ENCODE peak calls at places on chromosome 4, in nine cellular contexts. B is ELR; A is fibroblast of pulmonary artery; T is activated CD4-positive, alpha-beta T cell treated with anti-CD3 and anti-CD28 coated beads, Interleukin-2, amount 50 U/mL, for 1 hour; O is stimulated activated CD4-positive, alpha-beta T cell treated with anti-CD3 and anti-CD28 coated beads, Interleukin-1b, Interleukin-23, amount 100 ng/mL, for 4 hours; K is HT1080; W is T-helper 2 cell; X is effector memory CD8-positive, alpha-beta T cell; N is M059J. M is an unnamed sample.

GRCh38 chr4:83197555-83198235 is 83.2 kb upstream of the PLAC8 start:
- DNase-seq in B (no peak), A (peak; percentile 56), T (no peak), O (no peak), K (no peak), W (no peak), X (no peak), N (no peak), M (no peak)

GRCh38 chr4:86038037-86038436 is 321.8 kb downstream of the MAPK10 start:
- DNase-seq in B (no peak), A (no peak), T (no peak), O (no peak), K (no peak), W (no peak), X (no peak), N (no peak), M (no peak)

GRCh38 chr4:122772311-122772710 is 39.8 kb downstream of the BBS12 start:
- DNase-seq in B (peak; percentile 89), A (peak; percentile 58), T (no peak), O (no peak), K (no peak), W (no peak), X (no peak), N (no peak), M (no peak)

GRCh38 chr4:48243429-48243828 is 26.2 kb downstream of the TEC start:
- DNase-seq in B (no peak), A (no peak), T (no peak), O (no peak), K (no peak), W (no peak), X (no peak), N (no peak), M (no peak)

GRCh38 chr4:113872426-113873260 is 106.8 kb downstream of the ARSJ start:
- DNase-seq in B (peak; percentile 5), A (no peak), T (no peak), O (no peak), K (peak; percentile 31), W (no peak), X (no peak), N (peak; percentile 7), M (no peak)

GRCh38 chr4:40912455-40913055 is 162.8 kb downstream of the NSUN7 start:
- DNase-seq in B (no peak), A (peak; percentile 48), T (no peak), O (no peak), K (no peak), W (no peak), X (no peak), N (no peak), M (no peak)

GRCh38 chr4:154049457-154050181 is 260.7 kb upstream of the SFRP2 start:
- DNase-seq in B (no peak), A (peak; percentile 53), T (no peak), O (no peak), K (peak; percentile 11), W (no peak), X (no peak), N (peak; percentile 70), M (peak; percentile 28)

GRCh38 chr4:84652478-84652877 is 69.6 kb downstream of the CDS1 start:
- DNase-seq in B (no peak), A (no peak), T (no peak), O (no peak), K (no peak), W (no peak), X (no peak), N (no peak), M (no peak)

GRCh38 chr4:183443609-183444148 is 757 bp upstream of the CDKN2AIP start:
- DNase-seq in B (peak; percentile 61), A (no peak), T (peak; percentile 37), O (peak; percentile 24), K (no peak), W (peak; percentile 65), X (no peak), N (peak; percentile 59), M (peak; percentile 51)

GRCh38 chr4:145956288-145956890 is 17.8 kb upstream of the ZNF827 start:
- DNase-seq in B (peak; percentile 62), A (peak; percentile 59), T (no peak), O (peak; percentile 41), K (peak; percentile 26), W (peak; percentile 51), X (peak; percentile 40), N (peak; percentile 36), M (peak; percentile 41)

GRCh38 chr4:153497988-153498967 is 32.1 kb downstream of the TMEM131L start:
- DNase-seq in B (no peak), A (peak; percentile 85), T (no peak), O (no peak), K (no peak), W (no peak), X (no peak), N (no peak), M (peak; percentile 68)

GRCh38 chr4:8352368-8353157 is 83.0 kb downstream of the HTRA3 start:
- DNase-seq in B (no peak), A (no peak), T (no peak), O (no peak), K (no peak), W (no peak), X (no peak), N (no peak), M (no peak)

GRCh38 chr4:13524504-13525243 is 19.6 kb downstream of the NKX3-2 start:
- DNase-seq in B (peak; percentile 85), A (peak; percentile 36), T (no peak), O (no peak), K (no peak), W (no peak), X (no peak), N (no peak), M (no peak)

GRCh38 chr4:33171873-33172550 is 2451.8 kb downstream of the PCDH7 start:
- DNase-seq in B (no peak), A (no peak), T (no peak), O (no peak), K (no peak), W (no peak), X (no peak), N (peak; percentile 3), M (no peak)

GRCh38 chr4:63505714-63506460 is 903.4 kb downstream of the TECRL start:
- DNase-seq in B (no peak), A (no peak), T (no peak), O (no peak), K (no peak), W (no peak), X (no peak), N (no peak), M (no peak)

GRCh38 chr4:7359302-7360063 is 75.2 kb downstream of the PSAPL1 start:
- DNase-seq in B (no peak), A (no peak), T (no peak), O (no peak), K (no peak), W (no peak), X (no peak), N (no peak), M (no peak)

GRCh38 chr4:71404049-71404448 is 65.2 kb downstream of the SLC4A4 start:
- DNase-seq in B (peak; percentile 27), A (no peak), T (no peak), O (no peak), K (peak; percentile 17), W (no peak), X (no peak), N (peak; percentile 18), M (no peak)

GRCh38 chr4:145524535-145524934 is 42.9 kb downstream of the SMAD1 start:
- DNase-seq in B (no peak), A (no peak), T (no peak), O (no peak), K (no peak), W (no peak), X (no peak), N (no peak), M (no peak)

GRCh38 chr4:7341486-7342222 is 93.1 kb downstream of the PSAPL1 start:
- DNase-seq in B (peak; percentile 58), A (no peak), T (no peak), O (no peak), K (peak; percentile 49), W (no peak), X (no peak), N (peak; percentile 47), M (no peak)

GRCh38 chr4:95510877-95511276 is 37.9 kb downstream of the UNC5C start:
- DNase-seq in B (no peak), A (no peak), T (no peak), O (no peak), K (no peak), W (no peak), X (no peak), N (peak; percentile 9), M (no peak)